ENCODE peak calls at places on chromosomes 13 and 19, in ten cellular contexts. One of them, this sample, is unnamed.

GRCh38 chr19:39155741-39156140 is 30.2 kb downstream of the PAK4 start:
- DNase-seq in body of pancreas: no peak
- DNase-seq in brain microvascular endothelial cell: no peak
- DNase-seq in fibroblast of mammary gland: no peak
- DNase-seq in foreskin fibroblast: no peak
- DNase-seq in psoas muscle: no peak
- DNase-seq in RWPE1: no peak
- DNase-seq in omental fat pad: no peak
- DNase-seq in neural progenitor cell: no peak
- DNase-seq in AG04450: no peak
- DNase-seq in this sample: no peak

GRCh38 chr13:34207334-34207733 is 389.4 kb downstream of the RFC3 start:
- DNase-seq in body of pancreas: peak
- DNase-seq in brain microvascular endothelial cell: peak
- DNase-seq in fibroblast of mammary gland: peak
- DNase-seq in foreskin fibroblast: peak
- DNase-seq in psoas muscle: no peak
- DNase-seq in RWPE1: peak
- DNase-seq in omental fat pad: no peak
- DNase-seq in neural progenitor cell: no peak
- DNase-seq in AG04450: peak
- DNase-seq in this sample: no peak

GRCh38 chr19:7562646-7563393 is 27.3 kb downstream of the PNPLA6 start:
- DNase-seq in body of pancreas: no peak
- DNase-seq in brain microvascular endothelial cell: no peak
- DNase-seq in fibroblast of mammary gland: no peak
- DNase-seq in foreskin fibroblast: no peak
- DNase-seq in psoas muscle: no peak
- DNase-seq in RWPE1: no peak
- DNase-seq in omental fat pad: no peak
- DNase-seq in neural progenitor cell: peak
- DNase-seq in AG04450: no peak
- DNase-seq in this sample: no peak

GRCh38 chr13:102131246-102131645 is 270.6 kb downstream of the FGF14 start:
- DNase-seq in body of pancreas: no peak
- DNase-seq in brain microvascular endothelial cell: no peak
- DNase-seq in fibroblast of mammary gland: peak
- DNase-seq in foreskin fibroblast: peak
- DNase-seq in psoas muscle: no peak
- DNase-seq in RWPE1: no peak
- DNase-seq in omental fat pad: no peak
- DNase-seq in neural progenitor cell: no peak
- DNase-seq in AG04450: no peak
- DNase-seq in this sample: no peak

GRCh38 chr19:44757735-44758505 is 9.4 kb downstream of the BCL3 start:
- DNase-seq in body of pancreas: peak
- DNase-seq in brain microvascular endothelial cell: no peak
- DNase-seq in fibroblast of mammary gland: peak
- DNase-seq in foreskin fibroblast: peak
- DNase-seq in psoas muscle: peak
- DNase-seq in RWPE1: no peak
- DNase-seq in omental fat pad: no peak
- DNase-seq in neural progenitor cell: peak
- DNase-seq in AG04450: no peak
- DNase-seq in this sample: peak

GRCh38 chr19:29596080-29596479 is 10.0 kb upstream of the POP4 start:
- DNase-seq in body of pancreas: no peak
- DNase-seq in brain microvascular endothelial cell: no peak
- DNase-seq in fibroblast of mammary gland: no peak
- DNase-seq in foreskin fibroblast: no peak
- DNase-seq in psoas muscle: no peak
- DNase-seq in RWPE1: no peak
- DNase-seq in omental fat pad: no peak
- DNase-seq in neural progenitor cell: no peak
- DNase-seq in AG04450: no peak
- DNase-seq in this sample: no peak

GRCh38 chr19:11166281-11167142 is 10.9 kb upstream of the SPC24 start:
- DNase-seq in body of pancreas: no peak
- DNase-seq in brain microvascular endothelial cell: no peak
- DNase-seq in fibroblast of mammary gland: peak
- DNase-seq in foreskin fibroblast: peak
- DNase-seq in psoas muscle: peak
- DNase-seq in RWPE1: no peak
- DNase-seq in omental fat pad: no peak
- DNase-seq in neural progenitor cell: no peak
- DNase-seq in AG04450: no peak
- DNase-seq in this sample: no peak

GRCh38 chr13:47859129-47859528 is 141.9 kb downstream of the SUCLA2 start:
- DNase-seq in body of pancreas: no peak
- DNase-seq in brain microvascular endothelial cell: peak
- DNase-seq in fibroblast of mammary gland: peak
- DNase-seq in foreskin fibroblast: peak
- DNase-seq in psoas muscle: no peak
- DNase-seq in RWPE1: no peak
- DNase-seq in omental fat pad: no peak
- DNase-seq in neural progenitor cell: no peak
- DNase-seq in AG04450: no peak
- DNase-seq in this sample: no peak

GRCh38 chr19:2016041-2016807 is 710 bp upstream of the BTBD2 start:
- DNase-seq in body of pancreas: peak
- DNase-seq in brain microvascular endothelial cell: peak
- DNase-seq in fibroblast of mammary gland: peak
- DNase-seq in foreskin fibroblast: peak
- DNase-seq in psoas muscle: peak
- DNase-seq in RWPE1: peak
- DNase-seq in omental fat pad: no peak
- DNase-seq in neural progenitor cell: peak
- DNase-seq in AG04450: peak
- DNase-seq in this sample: peak

GRCh38 chr13:58583961-58584360 is 952.4 kb downstream of the PCDH17 start:
- DNase-seq in body of pancreas: no peak
- DNase-seq in brain microvascular endothelial cell: peak
- DNase-seq in fibroblast of mammary gland: no peak
- DNase-seq in foreskin fibroblast: no peak
- DNase-seq in psoas muscle: no peak
- DNase-seq in RWPE1: no peak
- DNase-seq in omental fat pad: no peak
- DNase-seq in neural progenitor cell: no peak
- DNase-seq in AG04450: no peak
- DNase-seq in this sample: no peak

GRCh38 chr13:30191491-30192100 is 115.8 kb downstream of the KATNAL1 start:
- DNase-seq in body of pancreas: no peak
- DNase-seq in brain microvascular endothelial cell: no peak
- DNase-seq in fibroblast of mammary gland: peak
- DNase-seq in foreskin fibroblast: peak
- DNase-seq in psoas muscle: no peak
- DNase-seq in RWPE1: peak
- DNase-seq in omental fat pad: no peak
- DNase-seq in neural progenitor cell: no peak
- DNase-seq in AG04450: no peak
- DNase-seq in this sample: no peak

GRCh38 chr13:30158774-30159445 is 148.4 kb downstream of the KATNAL1 start:
- DNase-seq in body of pancreas: no peak
- DNase-seq in brain microvascular endothelial cell: peak
- DNase-seq in fibroblast of mammary gland: peak
- DNase-seq in foreskin fibroblast: peak
- DNase-seq in psoas muscle: peak
- DNase-seq in RWPE1: peak
- DNase-seq in omental fat pad: no peak
- DNase-seq in neural progenitor cell: no peak
- DNase-seq in AG04450: peak
- DNase-seq in this sample: no peak

DNA sequence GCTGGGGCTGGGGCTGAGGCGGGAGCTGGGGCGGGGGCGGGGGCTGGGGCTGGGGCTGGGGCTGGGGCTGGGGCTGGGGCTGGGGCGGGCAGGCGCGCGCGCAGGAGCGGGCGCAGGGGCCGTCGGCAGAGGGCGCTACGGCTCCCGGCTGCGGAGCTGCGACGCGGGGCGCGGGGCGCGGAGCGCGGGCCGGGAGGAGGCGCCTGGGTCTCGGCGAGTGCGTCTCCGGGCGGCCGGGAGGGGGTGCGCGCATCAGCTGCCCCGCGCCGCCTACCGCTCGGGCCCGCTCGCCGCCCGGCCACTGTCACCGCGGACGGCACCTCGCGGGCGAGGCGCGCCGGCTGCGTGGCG is 416 bp upstream of the MTUS2 start:
- DNase-seq in body of pancreas: peak
- DNase-seq in brain microvascular endothelial cell: no peak
- DNase-seq in fibroblast of mammary gland: peak
- DNase-seq in foreskin fibroblast: peak
- DNase-seq in psoas muscle: no peak
- DNase-seq in RWPE1: no peak
- DNase-seq in omental fat pad: no peak
- DNase-seq in neural progenitor cell: peak
- DNase-seq in AG04450: no peak
- DNase-seq in this sample: peak
- TF ChIP-seq CTCF in body of pancreas: no peak
- TF ChIP-seq CTCF in brain microvascular endothelial cell: peak
- TF ChIP-seq CTCF in fibroblast of mammary gland: no peak
- TF ChIP-seq CTCF in foreskin fibroblast: no peak
- TF ChIP-seq CTCF in psoas muscle: no peak
- TF ChIP-seq CTCF in RWPE1: peak
- TF ChIP-seq CTCF in omental fat pad: no peak
- TF ChIP-seq CTCF in neural progenitor cell: peak
- TF ChIP-seq CTCF in AG04450: no peak
- TF ChIP-seq CTCF in this sample: peak

GRCh38 chr19:33397536-33398360 is 24.2 kb downstream of the CEBPG start:
- DNase-seq in body of pancreas: no peak
- DNase-seq in brain microvascular endothelial cell: no peak
- DNase-seq in fibroblast of mammary gland: no peak
- DNase-seq in foreskin fibroblast: no peak
- DNase-seq in psoas muscle: no peak
- DNase-seq in RWPE1: no peak
- DNase-seq in omental fat pad: no peak
- DNase-seq in neural progenitor cell: peak
- DNase-seq in AG04450: no peak
- DNase-seq in this sample: no peak

GRCh38 chr19:33399745-33400681 is 26.5 kb downstream of the CEBPG start:
- DNase-seq in body of pancreas: no peak
- DNase-seq in brain microvascular endothelial cell: no peak
- DNase-seq in fibroblast of mammary gland: no peak
- DNase-seq in foreskin fibroblast: no peak
- DNase-seq in psoas muscle: no peak
- DNase-seq in RWPE1: no peak
- DNase-seq in omental fat pad: no peak
- DNase-seq in neural progenitor cell: no peak
- DNase-seq in AG04450: no peak
- DNase-seq in this sample: no peak

GRCh38 chr19:33396701-33397535 is 23.4 kb downstream of the CEBPG start:
- DNase-seq in body of pancreas: no peak
- DNase-seq in brain microvascular endothelial cell: no peak
- DNase-seq in fibroblast of mammary gland: no peak
- DNase-seq in foreskin fibroblast: no peak
- DNase-seq in psoas muscle: peak
- DNase-seq in RWPE1: no peak
- DNase-seq in omental fat pad: no peak
- DNase-seq in neural progenitor cell: peak
- DNase-seq in AG04450: no peak
- DNase-seq in this sample: no peak

GRCh38 chr19:33399081-33399744 is 25.7 kb downstream of the CEBPG start:
- DNase-seq in body of pancreas: no peak
- DNase-seq in brain microvascular endothelial cell: no peak
- DNase-seq in fibroblast of mammary gland: no peak
- DNase-seq in foreskin fibroblast: no peak
- DNase-seq in psoas muscle: no peak
- DNase-seq in RWPE1: no peak
- DNase-seq in omental fat pad: no peak
- DNase-seq in neural progenitor cell: no peak
- DNase-seq in AG04450: no peak
- DNase-seq in this sample: no peak

GRCh38 chr19:33398361-33399060 is 25.0 kb downstream of the CEBPG start:
- DNase-seq in body of pancreas: no peak
- DNase-seq in brain microvascular endothelial cell: no peak
- DNase-seq in fibroblast of mammary gland: no peak
- DNase-seq in foreskin fibroblast: no peak
- DNase-seq in psoas muscle: no peak
- DNase-seq in RWPE1: no peak
- DNase-seq in omental fat pad: no peak
- DNase-seq in neural progenitor cell: no peak
- DNase-seq in AG04450: no peak
- DNase-seq in this sample: no peak
- TF ChIP-seq CTCF in body of pancreas: no peak
- TF ChIP-seq CTCF in brain microvascular endothelial cell: no peak
- TF ChIP-seq CTCF in fibroblast of mammary gland: no peak
- TF ChIP-seq CTCF in foreskin fibroblast: no peak
- TF ChIP-seq CTCF in psoas muscle: no peak
- TF ChIP-seq CTCF in RWPE1: no peak
- TF ChIP-seq CTCF in omental fat pad: no peak
- TF ChIP-seq CTCF in neural progenitor cell: no peak
- TF ChIP-seq CTCF in AG04450: no peak
- TF ChIP-seq CTCF in this sample: no peak

DNA sequence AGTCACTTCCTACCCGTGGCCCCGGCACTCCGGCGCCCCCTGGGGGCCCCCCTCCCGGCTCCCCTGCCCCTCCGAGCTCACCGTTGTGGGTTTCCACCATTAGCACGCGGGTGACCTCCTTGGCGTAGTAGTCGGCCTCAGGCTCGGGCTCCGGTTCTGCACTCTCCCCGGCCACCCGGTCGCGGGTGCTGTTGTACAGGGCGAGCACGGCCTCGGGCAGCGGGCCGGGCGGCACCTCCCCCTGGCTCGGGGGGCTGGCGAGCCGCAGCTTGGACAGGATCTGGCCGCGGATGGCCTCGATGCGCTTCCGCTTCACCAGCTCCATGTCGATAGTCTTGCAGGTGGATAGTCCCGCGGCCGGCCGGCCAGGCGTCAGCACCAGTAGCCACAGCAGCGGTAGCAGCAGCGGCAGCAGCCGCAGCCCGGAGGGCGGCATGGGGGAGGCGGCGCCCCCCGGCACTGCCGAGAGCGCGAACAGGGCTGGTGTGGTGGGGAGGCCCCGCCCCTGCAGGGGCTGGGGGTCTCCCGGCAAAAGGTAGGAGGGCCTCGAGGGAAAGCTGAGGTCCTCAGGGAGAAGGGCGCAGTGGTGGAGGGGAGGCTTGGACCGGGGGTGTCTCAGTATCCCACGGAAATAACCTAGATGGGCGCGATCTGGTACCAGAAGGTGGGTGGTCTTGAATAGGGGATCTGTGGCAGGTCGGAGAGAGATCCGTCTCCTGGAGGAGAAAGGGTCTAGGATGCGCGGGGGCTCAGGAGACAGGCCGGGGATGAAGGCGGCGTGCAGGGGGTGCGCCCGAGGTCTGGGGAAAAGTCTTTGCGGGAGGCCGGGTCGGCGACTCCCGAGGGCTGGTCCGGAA is 885 bp downstream of the TGFB1 start:
- DNase-seq in body of pancreas: peak
- DNase-seq in brain microvascular endothelial cell: peak
- DNase-seq in fibroblast of mammary gland: peak
- DNase-seq in foreskin fibroblast: no peak
- DNase-seq in psoas muscle: peak
- DNase-seq in RWPE1: peak
- DNase-seq in omental fat pad: no peak
- DNase-seq in neural progenitor cell: peak
- DNase-seq in AG04450: no peak
- DNase-seq in this sample: no peak
- TF ChIP-seq CTCF in body of pancreas: peak
- TF ChIP-seq CTCF in brain microvascular endothelial cell: peak
- TF ChIP-seq CTCF in fibroblast of mammary gland: peak
- TF ChIP-seq CTCF in foreskin fibroblast: peak
- TF ChIP-seq CTCF in psoas muscle: peak
- TF ChIP-seq CTCF in RWPE1: peak
- TF ChIP-seq CTCF in omental fat pad: no peak
- TF ChIP-seq CTCF in neural progenitor cell: peak
- TF ChIP-seq CTCF in AG04450: peak
- TF ChIP-seq CTCF in this sample: peak

GRCh38 chr13:52345631-52346251 is 60.2 kb downstream of the THSD1 start:
- DNase-seq in body of pancreas: no peak
- DNase-seq in brain microvascular endothelial cell: no peak
- DNase-seq in fibroblast of mammary gland: no peak
- DNase-seq in foreskin fibroblast: no peak
- DNase-seq in psoas muscle: no peak
- DNase-seq in RWPE1: no peak
- DNase-seq in omental fat pad: no peak
- DNase-seq in neural progenitor cell: no peak
- DNase-seq in AG04450: no peak
- DNase-seq in this sample: no peak
- TF ChIP-seq CTCF in body of pancreas: no peak
- TF ChIP-seq CTCF in brain microvascular endothelial cell: no peak
- TF ChIP-seq CTCF in fibroblast of mammary gland: no peak
- TF ChIP-seq CTCF in foreskin fibroblast: no peak
- TF ChIP-seq CTCF in psoas muscle: no peak
- TF ChIP-seq CTCF in RWPE1: no peak
- TF ChIP-seq CTCF in omental fat pad: no peak
- TF ChIP-seq CTCF in neural progenitor cell: no peak
- TF ChIP-seq CTCF in AG04450: no peak
- TF ChIP-seq CTCF in this sample: no peak

This sample was measured in D721Med.